ENCODE peak calls at places on chromosomes 7 and 10, in six cellular contexts. Q, V, F, Y, E and R are unnamed samples.

GRCh38 chr10:131829156-131829930 is 71.5 kb upstream of the PPP2R2D start:
- DNase-seq in Q (no peak), V (no peak), F (no peak), Y (no peak), E (no peak), R (no peak)

GRCh38 chr10:34080485-34081346 is 734.4 kb downstream of the PARD3 start:
- DNase-seq in Q (no peak), V (no peak), F (peak), Y (peak), E (no peak), R (no peak)

GRCh38 chr7:41887446-41887845 is 184.6 kb upstream of the INHBA start:
- DNase-seq in Q (no peak), V (no peak), F (no peak), Y (no peak), E (no peak), R (no peak)

GRCh38 chr10:127278001-127278400 is 81.6 kb upstream of the INSYN2A start:
- DNase-seq in Q (no peak), V (no peak), F (no peak), Y (no peak), E (no peak), R (no peak)

GRCh38 chr7:115088938-115089337 is 167.0 kb downstream of the MDFIC start:
- DNase-seq in Q (no peak), V (no peak), F (no peak), Y (no peak), E (no peak), R (no peak)

GRCh38 chr10:13201132-13201531 is 33.0 kb downstream of the UCMA start:
- DNase-seq in Q (no peak), V (no peak), F (no peak), Y (no peak), E (no peak), R (no peak)

GRCh38 chr7:122518488-122518887 is 180.4 kb downstream of the RNF133 start:
- DNase-seq in Q (no peak), V (no peak), F (no peak), Y (no peak), E (no peak), R (no peak)

GRCh38 chr10:30870926-30871325 is 160.7 kb downstream of the ZNF438 start:
- DNase-seq in Q (no peak), V (no peak), F (no peak), Y (no peak), E (no peak), R (no peak)

GRCh38 chr7:27097686-27098492 is 2.1 kb upstream of the HOXA1 start:
- DNase-seq in Q (no peak), V (no peak), F (no peak), Y (no peak), E (no peak), R (no peak)

GRCh38 chr7:45156516-45157272 is 897 bp upstream of the RAMP3 start:
- DNase-seq in Q (peak), V (no peak), F (no peak), Y (no peak), E (no peak), R (no peak)

GRCh38 chr10:6194291-6194690 is 8.4 kb upstream of the PFKFB3 start:
- DNase-seq in Q (no peak), V (no peak), F (no peak), Y (no peak), E (no peak), R (no peak)

GRCh38 chr7:30920021-30920583 is 8.4 kb downstream of the AQP1 start:
- DNase-seq in Q (peak), V (no peak), F (peak), Y (no peak), E (no peak), R (no peak)

GRCh38 chr7:929311-929711 is 25.2 kb downstream of the ADAP1 start:
- DNase-seq in Q (no peak), V (no peak), F (peak), Y (no peak), E (no peak), R (no peak)

GRCh38 chr7:87463982-87464381 is 11.5 kb downstream of the ABCB4 start:
- DNase-seq in Q (no peak), V (no peak), F (no peak), Y (no peak), E (no peak), R (no peak)

GRCh38 chr7:45020915-45021314 is 20.9 kb downstream of the CCM2 start:
- DNase-seq in Q (no peak), V (no peak), F (no peak), Y (no peak), E (no peak), R (no peak)

GRCh38 chr7:67267914-67268313 is 271.3 kb downstream of the TYW1 start:
- DNase-seq in Q (no peak), V (no peak), F (no peak), Y (no peak), E (no peak), R (no peak)

GRCh38 chr7:84187813-84188212 is 6.8 kb downstream of the SEMA3A start:
- DNase-seq in Q (no peak), V (no peak), F (no peak), Y (no peak), E (no peak), R (no peak)

GRCh38 chr7:44898059-44898458 is 12.7 kb upstream of the PURB start:
- DNase-seq in Q (no peak), V (no peak), F (no peak), Y (no peak), E (no peak), R (no peak)

GRCh38 chr7:130342701-130343380 is 1.8 kb upstream of the CPA5 start:
- DNase-seq in Q (no peak), V (no peak), F (no peak), Y (no peak), E (no peak), R (no peak)

GRCh38 chr7:2452074-2452507 is 24.1 kb downstream of the GRIFIN start:
- DNase-seq in Q (no peak), V (no peak), F (no peak), Y (no peak), E (peak), R (no peak)

GRCh38 chr10:50392966-50393718 is 141.8 kb upstream of the ASAH2 start:
- DNase-seq in Q (no peak), V (no peak), F (no peak), Y (no peak), E (peak), R (no peak)

GRCh38 chr10:77004917-77005564 is 632.6 kb downstream of the KCNMA1 start:
- DNase-seq in Q (no peak), V (peak), F (no peak), Y (no peak), E (peak), R (no peak)

GRCh38 chr10:114753126-114753525 is 68.5 kb upstream of the FHIP2A start:
- DNase-seq in Q (no peak), V (no peak), F (no peak), Y (no peak), E (no peak), R (no peak)

GRCh38 chr7:22372863-22373262 is 15.9 kb upstream of the RAPGEF5 start:
- DNase-seq in Q (no peak), V (no peak), F (no peak), Y (no peak), E (no peak), R (no peak)

GRCh38 chr7:116025098-116025809 is 5.3 kb downstream of the TFEC start:
- DNase-seq in Q (no peak), V (no peak), F (no peak), Y (no peak), E (peak), R (no peak)

GRCh38 chr10:120684211-120684610 is 167.0 kb upstream of the WDR11 start:
- DNase-seq in Q (no peak), V (no peak), F (no peak), Y (no peak), E (no peak), R (no peak)

GRCh38 chr7:130993671-130994365 is 259.8 kb upstream of the KLF14 start:
- DNase-seq in Q (no peak), V (no peak), F (no peak), Y (no peak), E (no peak), R (no peak)

GRCh38 chr7:111312966-111313365 is 222.0 kb downstream of the LRRN3 start:
- DNase-seq in Q (no peak), V (peak), F (no peak), Y (no peak), E (peak), R (no peak)

GRCh38 chr10:28801869-28802268 is 124.5 kb downstream of the BAMBI start:
- DNase-seq in Q (no peak), V (no peak), F (no peak), Y (no peak), E (no peak), R (no peak)

GRCh38 chr7:6435486-6436384 is 12.0 kb downstream of the DAGLB start:
- DNase-seq in Q (peak), V (peak), F (peak), Y (peak), E (peak), R (peak)

DNA sequence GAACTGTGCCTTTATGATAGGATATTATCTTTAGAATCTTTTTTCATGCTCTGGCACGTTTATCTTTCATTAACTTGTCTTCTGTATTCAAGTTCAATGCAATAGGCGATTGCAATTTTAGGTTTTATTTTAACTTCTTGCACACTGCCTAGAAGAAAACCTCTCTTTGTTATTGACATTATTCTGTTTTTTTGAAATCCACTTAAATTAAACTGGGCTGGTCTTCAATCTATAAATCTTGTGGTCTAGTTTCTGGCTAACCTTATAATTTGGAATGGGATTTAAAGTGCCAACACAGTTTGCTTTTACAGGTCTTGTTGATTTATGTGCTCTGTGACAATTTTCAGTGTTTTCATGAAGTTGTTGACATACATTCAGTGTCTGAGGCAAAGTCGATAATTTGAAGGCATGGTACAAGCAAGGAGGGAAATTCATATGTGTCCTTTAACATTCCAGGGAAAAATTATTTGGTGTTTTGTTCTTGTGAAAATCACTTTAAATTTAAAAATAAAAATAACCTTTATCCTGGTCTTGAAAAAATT is 240.9 kb downstream of the KIAA1217 start:
- DNase-seq in Q (no peak), V (no peak), F (no peak), Y (no peak), E (no peak), R (no peak)
- H3K4me3 ChIP-seq in Q (peak), V (no peak), F (peak), Y (peak), E (no peak), R (peak)

GRCh38 chr7:74586258-74587200 is 71.0 kb upstream of the GTF2I start:
- DNase-seq in Q (no peak), V (no peak), F (no peak), Y (peak), E (no peak), R (no peak)

GRCh38 chr7:74585844-74586243 is 71.7 kb upstream of the GTF2I start:
- DNase-seq in Q (no peak), V (no peak), F (no peak), Y (no peak), E (no peak), R (no peak)

GRCh38 chr7:74584160-74584954 is 73.2 kb upstream of the GTF2I start:
- DNase-seq in Q (no peak), V (no peak), F (no peak), Y (no peak), E (peak), R (no peak)

GRCh38 chr7:74590814-74591213 is 66.7 kb upstream of the GTF2I start:
- DNase-seq in Q (no peak), V (no peak), F (no peak), Y (no peak), E (no peak), R (no peak)

GRCh38 chr7:74587435-74588126 is 69.9 kb upstream of the GTF2I start:
- DNase-seq in Q (peak), V (peak), F (peak), Y (peak), E (peak), R (peak)
- H3K4me3 ChIP-seq in Q (peak), V (no peak), F (no peak), Y (no peak), E (no peak), R (peak)

GRCh38 chr7:69464035-69464434 is 134.2 kb upstream of the AUTS2 start:
- DNase-seq in Q (no peak), V (no peak), F (no peak), Y (no peak), E (no peak), R (no peak)

GRCh38 chr7:69465262-69465661 is 133.0 kb upstream of the AUTS2 start:
- DNase-seq in Q (no peak), V (no peak), F (no peak), Y (no peak), E (no peak), R (no peak)

DNA sequence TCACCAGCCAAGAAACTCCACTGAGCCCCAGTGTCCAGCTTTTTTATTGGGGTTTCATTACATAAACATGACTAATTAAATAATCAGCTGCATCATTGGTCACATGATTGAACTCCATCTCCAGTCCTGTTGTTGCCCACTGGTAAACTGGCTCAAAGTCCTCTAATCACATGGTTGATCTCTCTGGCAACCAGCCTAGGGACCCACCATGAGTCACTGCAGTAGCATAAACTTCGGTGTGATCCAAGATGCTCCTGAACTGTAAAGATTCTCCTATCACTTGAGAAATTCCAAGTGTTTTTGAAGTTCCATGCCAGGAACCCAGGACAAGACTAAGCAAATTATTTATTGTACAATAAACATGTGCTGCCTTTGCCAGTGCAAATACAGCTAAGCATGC is 130.4 kb upstream of the AUTS2 start:
- DNase-seq in Q (no peak), V (no peak), F (no peak), Y (no peak), E (no peak), R (no peak)
- H3K4me3 ChIP-seq in Q (no peak), V (no peak), F (no peak), Y (no peak), E (no peak), R (no peak)

GRCh38 chr10:123147635-123148413 is at the start of gene HMX2:
- DNase-seq in Q (no peak), V (peak), F (no peak), Y (no peak), E (no peak), R (no peak)

GRCh38 chr10:123149568-123150228 is 1.8 kb downstream of the HMX2 start:
- DNase-seq in Q (no peak), V (no peak), F (no peak), Y (no peak), E (peak), R (no peak)

GRCh38 chr10:123150229-123150985 is 2.5 kb downstream of the HMX2 start:
- DNase-seq in Q (no peak), V (no peak), F (no peak), Y (no peak), E (peak), R (no peak)

GRCh38 chr10:123148414-123149161 is 652 bp downstream of the HMX2 start:
- DNase-seq in Q (no peak), V (no peak), F (no peak), Y (no peak), E (no peak), R (no peak)

DNA sequence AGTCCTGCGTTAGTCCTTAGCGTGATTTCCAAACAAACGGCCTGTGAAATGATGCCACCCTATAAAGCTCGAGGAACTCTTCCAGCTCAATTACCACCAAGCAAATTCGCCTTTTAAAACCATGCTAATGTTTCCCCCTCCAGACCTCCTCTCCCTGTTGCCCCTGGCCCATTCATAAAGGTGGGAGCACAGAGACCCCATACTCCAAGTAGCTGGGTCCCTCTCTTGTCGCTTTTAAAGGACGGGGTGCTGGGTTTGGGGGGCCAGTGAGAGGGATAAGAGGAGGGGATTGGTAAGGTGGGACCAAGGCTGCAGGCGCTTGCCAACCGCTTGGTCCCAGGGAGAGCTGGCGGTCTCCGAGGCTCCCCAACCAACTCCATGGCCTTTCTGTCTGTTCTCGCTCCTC is 1.2 kb downstream of the HMX2 start:
- DNase-seq in Q (no peak), V (no peak), F (no peak), Y (no peak), E (no peak), R (no peak)
- H3K4me3 ChIP-seq in Q (peak), V (no peak), F (no peak), Y (no peak), E (no peak), R (no peak)

GRCh38 chr10:103278862-103279298 is 1.9 kb downstream of the INA start:
- DNase-seq in Q (no peak), V (peak), F (peak), Y (peak), E (peak), R (peak)

GRCh38 chr10:103277713-103278299 is 868 bp downstream of the INA start:
- DNase-seq in Q (no peak), V (no peak), F (no peak), Y (no peak), E (no peak), R (no peak)

GRCh38 chr10:103276251-103276936 is 544 bp upstream of the INA start:
- DNase-seq in Q (no peak), V (no peak), F (no peak), Y (no peak), E (no peak), R (no peak)

GRCh38 chr10:103276941-103277712 is at the start of gene INA:
- DNase-seq in Q (no peak), V (no peak), F (no peak), Y (no peak), E (peak), R (no peak)

DNA sequence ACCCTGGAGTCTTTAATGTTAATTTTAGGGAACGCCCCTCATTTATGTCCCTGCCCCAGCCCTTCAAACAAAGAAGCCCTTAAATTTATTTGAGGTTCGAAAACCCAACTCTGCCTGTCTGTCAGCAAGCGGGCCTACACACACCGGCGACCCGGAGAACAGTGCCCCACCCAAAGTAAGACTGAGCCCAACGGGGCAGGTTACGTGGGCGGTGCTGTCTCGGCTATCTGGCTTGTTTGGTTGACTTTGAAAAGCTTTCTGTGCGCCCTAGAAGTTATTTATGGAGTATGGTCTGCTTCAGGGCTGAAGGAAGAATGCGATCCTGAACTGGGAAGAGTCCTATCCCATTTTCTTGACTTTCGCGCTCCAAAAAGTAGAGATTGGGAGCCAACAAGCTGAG is 1.5 kb downstream of the INA start:
- DNase-seq in Q (no peak), V (no peak), F (no peak), Y (no peak), E (no peak), R (no peak)
- H3K4me3 ChIP-seq in Q (no peak), V (no peak), F (no peak), Y (no peak), E (no peak), R (no peak)

GRCh38 chr10:17669185-17669872 is 25.4 kb downstream of the STAM start:
- DNase-seq in Q (no peak), V (no peak), F (no peak), Y (no peak), E (no peak), R (no peak)

GRCh38 chr10:17665742-17666141 is 21.8 kb downstream of the STAM start:
- DNase-seq in Q (no peak), V (no peak), F (no peak), Y (peak), E (peak), R (no peak)

GRCh38 chr10:17673517-17674051 is 29.6 kb downstream of the STAM start:
- DNase-seq in Q (no peak), V (no peak), F (no peak), Y (no peak), E (peak), R (no peak)

GRCh38 chr10:17671307-17671706 is 27.4 kb downstream of the STAM start:
- DNase-seq in Q (no peak), V (no peak), F (no peak), Y (no peak), E (no peak), R (no peak)

GRCh38 chr10:17668435-17669184 is 24.7 kb downstream of the STAM start:
- DNase-seq in Q (no peak), V (no peak), F (no peak), Y (no peak), E (no peak), R (no peak)
- H3K4me3 ChIP-seq in Q (no peak), V (no peak), F (no peak), Y (no peak), E (no peak), R (no peak)

DNA sequence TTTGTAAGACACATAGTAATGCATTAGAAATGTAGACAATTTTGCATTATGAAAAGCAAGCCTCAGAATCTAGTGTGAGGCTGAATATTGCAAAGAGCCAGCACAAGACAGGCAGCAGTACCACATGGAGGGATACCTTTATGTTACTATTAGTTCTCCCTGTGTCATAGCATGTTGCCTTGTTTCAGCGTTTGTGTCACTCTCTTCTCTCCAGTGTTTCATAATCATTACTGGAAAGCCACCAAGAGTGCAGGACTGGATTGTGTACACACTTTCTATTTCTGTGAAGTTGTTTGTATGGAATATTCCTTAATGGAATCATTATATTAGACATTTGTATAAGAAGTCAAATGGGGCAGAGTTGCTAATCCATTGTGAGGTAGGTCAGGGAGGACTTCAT is 8.6 kb downstream of the AHR start:
- DNase-seq in Q (no peak), V (no peak), F (no peak), Y (no peak), E (no peak), R (peak)
- H3K4me3 ChIP-seq in Q (peak), V (no peak), F (peak), Y (no peak), E (no peak), R (peak)

DNA sequence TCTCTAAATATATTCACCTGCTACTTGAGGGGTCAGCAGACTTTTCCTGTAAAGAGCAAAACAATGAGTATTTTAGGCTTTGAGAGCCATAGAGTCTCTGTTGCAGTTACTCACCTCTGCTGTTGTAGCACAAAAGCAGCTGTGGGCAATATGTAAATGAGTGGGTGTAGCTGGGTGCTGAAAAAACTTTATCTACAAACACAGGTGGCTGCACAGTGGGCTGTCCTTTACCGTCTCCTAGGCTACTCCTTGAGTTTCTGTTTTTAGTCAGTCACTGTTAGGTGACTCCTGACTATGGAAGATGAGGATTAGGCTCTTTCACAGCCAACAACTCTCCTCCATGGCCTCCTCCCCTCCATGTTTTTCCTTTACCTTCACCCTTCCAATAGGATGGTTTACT is 286.1 kb upstream of the C7orf33 start:
- DNase-seq in Q (no peak), V (peak), F (no peak), Y (no peak), E (no peak), R (no peak)
- H3K4me3 ChIP-seq in Q (no peak), V (peak), F (no peak), Y (no peak), E (no peak), R (no peak)